ENCODE peak calls at places on chromosomes 1 and 21, in four cellular contexts. Y, X, F and B are unnamed samples.

GRCh38 chr1:94048413-94049164 is 72.4 kb downstream of the ABCA4 start:
- DNase-seq in Y (no peak), F (no peak), X (peak), B (peak)

GRCh38 chr1:58529288-58529687 is 17.2 kb downstream of the OMA1 start:
- DNase-seq in X (no peak), Y (no peak), F (no peak), B (no peak)

GRCh38 chr1:25006770-25007169 is 76.7 kb upstream of the RUNX3 start:
- DNase-seq in X (no peak), Y (peak), F (no peak), B (peak)

GRCh38 chr1:211882391-211882790 is 51.8 kb upstream of the LPGAT1 start:
- DNase-seq in Y (no peak), X (no peak), F (no peak), B (no peak)

GRCh38 chr1:119275145-119275929 is 93.2 kb upstream of the HAO2 start:
- DNase-seq in F (peak), X (peak), Y (peak), B (peak)

GRCh38 chr1:107267489-107267888 is 126.7 kb downstream of the NTNG1 start:
- DNase-seq in Y (no peak), F (no peak), X (no peak), B (no peak)

GRCh38 chr1:230212405-230212936 is 145.4 kb downstream of the GALNT2 start:
- DNase-seq in X (no peak), F (no peak), Y (no peak), B (no peak)

GRCh38 chr1:40919475-40920011 is 57.4 kb upstream of the CITED4 start:
- DNase-seq in X (no peak), Y (no peak), F (no peak), B (no peak)

GRCh38 chr1:7485086-7485780 is 285.9 kb upstream of the VAMP3 start:
- DNase-seq in X (no peak), F (no peak), Y (no peak), B (no peak)

GRCh38 chr1:226653311-226653921 is 85.7 kb downstream of the ITPKB start:
- DNase-seq in Y (no peak), X (no peak), F (no peak), B (no peak)

GRCh38 chr1:2391034-2391384 is 345 bp downstream of the MORN1 start:
- DNase-seq in F (peak), Y (no peak), X (no peak), B (peak)

GRCh38 chr1:228194436-228194835 is 13.4 kb upstream of the OBSCN start:
- DNase-seq in Y (no peak), F (no peak), X (no peak), B (no peak)

GRCh38 chr21:33206771-33207290 is 22.9 kb upstream of the IFNAR2 start:
- DNase-seq in Y (no peak), X (no peak), F (no peak), B (no peak)

GRCh38 chr1:182611787-182612186 is 7.6 kb upstream of the RGS16 start:
- DNase-seq in X (no peak), F (no peak), Y (no peak), B (no peak)

GRCh38 chr1:205604825-205605544 is 26.8 kb downstream of the ELK4 start:
- DNase-seq in Y (no peak), X (no peak), F (peak), B (peak)

GRCh38 chr1:211553549-211553948 is 25.4 kb downstream of the SLC30A1 start:
- DNase-seq in Y (no peak), F (no peak), X (no peak), B (no peak)

GRCh38 chr1:119646521-119647227 is 1.4 kb downstream of the ZNF697 start:
- DNase-seq in X (peak), Y (peak), F (peak), B (peak)

GRCh38 chr1:41305576-41306365 is 55.5 kb upstream of the FOXO6 start:
- DNase-seq in X (no peak), Y (no peak), F (no peak), B (no peak)

GRCh38 chr21:28543975-28544374 is 448.7 kb downstream of the LTN1 start:
- DNase-seq in Y (no peak), F (peak), X (no peak), B (no peak)

GRCh38 chr1:40709100-40709801 is 17.7 kb downstream of the NFYC start:
- DNase-seq in F (peak), X (peak), Y (peak), B (peak)

GRCh38 chr21:45031231-45032191 is 42.9 kb upstream of the ADARB1 start:
- DNase-seq in F (no peak), Y (no peak), X (no peak), B (peak)

GRCh38 chr1:222784916-222785315 is 29.9 kb upstream of the DISP1 start:
- DNase-seq in X (no peak), F (no peak), Y (no peak), B (no peak)

GRCh38 chr1:22829001-22829989 is 118.7 kb downstream of the EPHB2 start:
- DNase-seq in X (no peak), F (peak), Y (peak), B (peak)

GRCh38 chr1:105964879-105965278 is 1091.6 kb upstream of the PRMT6 start:
- DNase-seq in F (no peak), X (no peak), Y (no peak), B (no peak)

GRCh38 chr1:57007472-57007871 is 41.7 kb upstream of the C8B start:
- DNase-seq in Y (no peak), X (no peak), F (no peak), B (no peak)

GRCh38 chr1:217562229-217562878 is 68.5 kb downstream of the GPATCH2 start:
- DNase-seq in X (peak), F (peak), Y (peak), B (peak)

GRCh38 chr1:246532519-246532918 is 25.4 kb upstream of the SMYD3 start:
- DNase-seq in F (no peak), Y (no peak), X (no peak), B (peak)
- TF ChIP-seq CTCF in F (peak), Y (no peak), X (no peak), B (peak)

DNA sequence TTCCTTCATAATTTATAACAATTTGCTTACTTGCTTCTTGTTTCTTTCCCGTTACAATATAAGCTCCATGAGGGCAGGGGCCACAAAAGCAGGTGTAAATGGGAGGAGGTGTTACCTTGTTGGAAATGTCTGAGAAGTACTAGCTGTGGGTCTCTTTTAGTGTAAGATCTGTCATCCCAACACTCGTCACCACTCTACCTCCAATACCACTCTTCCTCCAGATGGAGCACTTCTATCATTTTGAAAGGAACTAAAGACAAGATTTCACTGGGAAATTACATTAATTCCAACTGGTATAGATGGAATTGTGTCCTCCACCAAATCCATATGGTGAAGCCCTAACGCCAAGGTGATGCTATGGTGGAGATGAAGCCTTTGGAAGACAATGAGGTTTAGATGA is 53.0 kb upstream of the CPLANE2 start:
- DNase-seq in F (no peak), X (no peak), Y (no peak), B (no peak)
- TF ChIP-seq CTCF in F (no peak), X (no peak), Y (no peak), B (peak)

DNA sequence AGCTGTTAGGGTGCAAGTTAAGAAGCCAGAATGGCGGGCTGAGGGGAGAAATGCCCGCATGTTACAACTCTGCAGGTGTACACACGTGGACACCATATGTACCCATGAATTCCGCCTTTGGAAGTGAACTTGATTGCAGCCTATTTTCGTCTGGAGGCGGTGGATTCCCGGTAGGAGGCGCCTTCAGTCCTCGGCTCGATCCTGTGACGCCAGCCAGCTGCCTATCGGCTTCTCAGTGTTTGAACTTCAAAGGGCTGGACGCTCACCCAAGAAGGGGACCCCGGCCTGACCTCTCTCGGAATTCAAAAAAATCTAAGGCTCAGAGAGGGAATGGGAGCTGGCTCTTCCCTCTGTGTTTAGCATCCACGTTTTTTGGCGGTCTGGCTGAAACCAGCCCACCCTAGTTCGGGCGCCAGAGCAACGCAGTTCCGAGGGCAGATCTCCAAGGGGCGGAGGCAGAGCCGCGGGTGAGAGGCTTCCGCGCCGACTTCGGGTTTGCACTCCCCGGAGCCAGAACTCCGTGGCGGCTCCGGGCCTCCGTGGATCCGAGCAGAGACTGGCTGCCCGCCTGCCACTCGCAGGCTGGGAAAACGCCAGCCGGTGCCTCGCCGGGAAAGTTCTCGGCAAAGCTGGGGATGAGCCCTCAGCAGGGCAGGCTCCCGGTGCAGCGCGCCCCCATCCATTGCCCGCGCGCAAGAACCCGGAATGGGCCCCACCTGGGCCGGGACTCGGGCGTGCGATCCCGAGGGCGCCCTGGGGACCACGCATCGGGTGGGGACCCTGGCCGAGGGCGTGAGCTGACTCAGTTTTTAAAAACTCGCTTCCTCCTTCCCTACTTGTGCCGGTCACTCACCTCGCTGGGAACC is 996 bp upstream of the TMEM51 start:
- DNase-seq in F (peak), Y (peak), X (peak), B (peak)
- TF ChIP-seq CTCF in F (peak), Y (peak), X (peak), B (peak)

DNA sequence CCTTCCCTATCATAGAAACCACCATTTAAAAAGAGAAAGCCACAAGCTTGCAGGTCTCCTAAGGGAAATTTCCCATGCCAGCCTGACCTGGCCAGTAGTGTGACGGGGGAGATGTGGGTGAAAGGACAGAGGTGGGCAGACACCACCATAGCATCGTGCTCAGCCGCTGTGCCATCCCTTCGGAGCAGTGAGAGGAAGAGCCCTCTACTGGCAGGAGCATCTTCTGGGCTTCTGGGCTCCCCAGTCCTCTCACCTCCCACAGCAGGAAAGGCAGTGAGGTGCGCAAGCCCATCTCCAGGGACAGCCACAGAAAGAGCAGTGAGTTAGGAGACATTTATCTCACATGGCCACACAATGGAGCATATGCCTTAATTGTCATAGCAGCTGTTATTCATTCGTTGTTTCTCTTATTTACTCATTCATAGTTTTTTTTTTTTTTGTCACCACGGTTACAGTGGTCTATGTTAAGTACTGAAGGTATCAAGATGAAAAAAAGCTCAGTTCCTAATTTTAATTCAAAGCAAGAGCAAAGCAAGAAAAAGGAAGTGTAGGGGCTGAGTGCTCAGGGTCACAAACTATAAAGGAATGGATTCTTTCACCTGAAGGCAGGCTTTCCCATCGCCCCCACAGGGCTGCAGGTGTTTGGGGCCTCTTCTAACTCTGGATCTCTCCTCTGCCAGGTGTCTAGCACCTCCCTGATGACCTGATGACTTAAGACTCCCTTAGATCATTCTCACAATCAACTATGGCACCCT is 48.8 kb upstream of the CAMK1G start:
- DNase-seq in F (no peak), X (no peak), Y (no peak), B (no peak)
- TF ChIP-seq CTCF in F (no peak), X (no peak), Y (no peak), B (no peak)

GRCh38 chr1:72184099-72184695 is 98.1 kb downstream of the NEGR1 start:
- DNase-seq in X (no peak), F (no peak), Y (no peak), B (no peak)

GRCh38 chr1:72182859-72183258 is 99.5 kb downstream of the NEGR1 start:
- DNase-seq in X (no peak), F (no peak), Y (no peak), B (no peak)

GRCh38 chr1:72186733-72187307 is 95.5 kb downstream of the NEGR1 start:
- DNase-seq in Y (peak), F (peak), X (no peak), B (peak)
- TF ChIP-seq CTCF in Y (peak), F (peak), X (peak), B (peak)

GRCh38 chr1:42684139-42684538 is 1.9 kb downstream of the YBX1 start:
- DNase-seq in X (no peak), F (peak), Y (no peak), B (peak)
- TF ChIP-seq CTCF in X (no peak), F (no peak), Y (no peak), B (no peak)